ENCODE peak calls at places on chromosome 12, in four cellular contexts. N is tibial artery; O is CD4-positive, CD25-positive, alpha-beta regulatory T cell; S is Panc1. K is an unnamed sample. For H3K9me3, the result is how much of the 10 kb centered on the place peaks cover.

GRCh38 chr12:13093191-13093849 is 10.1 kb downstream of the GSG1 start:
- DNase-seq in S (no peak), N (no peak), O (no peak), K (no peak)

GRCh38 chr12:84842406-84843013 is 70.1 kb downstream of the SLC6A15 start:
- DNase-seq in S (peak), O (no peak), N (no peak), K (peak)

GRCh38 chr12:9331218-9331626 is 123.0 kb upstream of the PZP start:
- DNase-seq in S (peak), N (peak), O (peak), K (peak)

GRCh38 chr12:70364695-70365397 is 1.2 kb upstream of the KCNMB4 start:
- DNase-seq in N (no peak), S (no peak), O (no peak), K (no peak)

GRCh38 chr12:121461048-121461447 is 61.1 kb downstream of the RNF34 start:
- DNase-seq in S (no peak), O (no peak), N (no peak), K (no peak)

GRCh38 chr12:3885179-3886094 is 12.2 kb upstream of the PARP11 start:
- DNase-seq in O (peak), N (no peak), S (peak), K (peak)

GRCh38 chr12:9750276-9751203 is 10.2 kb downstream of the CD69 start:
- DNase-seq in S (no peak), N (no peak), O (peak), K (peak)

GRCh38 chr12:52063081-52063985 is 6.4 kb upstream of the ATG101 start:
- DNase-seq in N (no peak), O (no peak), S (no peak), K (no peak)

GRCh38 chr12:121061831-121062230 is 22.8 kb upstream of the OASL start:
- DNase-seq in O (no peak), S (no peak), N (no peak), K (no peak)

GRCh38 chr12:28742791-28743190 is 406.3 kb upstream of the FAR2 start:
- DNase-seq in S (no peak), N (no peak), O (no peak), K (no peak)

GRCh38 chr12:52992699-52993557 is 13.3 kb upstream of the EIF4B start:
- DNase-seq in O (no peak), S (no peak), N (no peak), K (no peak)

GRCh38 chr12:74722709-74723108 is 185.1 kb downstream of the ATXN7L3B start:
- DNase-seq in S (no peak), N (no peak), O (no peak), K (no peak)

GRCh38 chr12:120571299-120571698 is 9.9 kb downstream of the POP5 start:
- DNase-seq in O (no peak), N (no peak), S (no peak), K (no peak)

GRCh38 chr12:103520686-103521215 is 25.0 kb upstream of the C12orf42 start:
- DNase-seq in S (no peak), O (no peak), N (no peak), K (no peak)

GRCh38 chr12:89918172-89918880 is 209.7 kb upstream of the ATP2B1 start:
- DNase-seq in N (no peak), O (no peak), S (no peak), K (no peak)

GRCh38 chr12:7832059-7832696 is 40.5 kb downstream of the SLC2A14 start:
- DNase-seq in S (peak), O (no peak), N (no peak), K (peak)

GRCh38 chr12:116366456-116366776 is 88.9 kb upstream of the MED13L start:
- DNase-seq in S (no peak), O (no peak), N (no peak), K (no peak)

GRCh38 chr12:90333384-90333783 is 621.6 kb downstream of the CCER1 start:
- DNase-seq in O (no peak), S (no peak), N (no peak), K (no peak)

GRCh38 chr12:53551889-53552291 is 44.6 kb upstream of the NPFF start:
- DNase-seq in O (no peak), S (no peak), N (no peak), K (peak)

GRCh38 chr12:12696562-12697383 is 790 bp upstream of the GPR19 start:
- DNase-seq in O (peak), N (peak), S (no peak), K (peak)

GRCh38 chr12:51954465-51955361 is 3.2 kb downstream of the ACVR1B start:
- DNase-seq in N (no peak), S (no peak), O (no peak), K (no peak)

GRCh38 chr12:67431436-67432049 is 162.4 kb downstream of the CAND1 start:
- DNase-seq in N (no peak), O (no peak), S (no peak), K (no peak)

GRCh38 chr12:96073346-96074336 is 38.3 kb upstream of the LTA4H start:
- DNase-seq in O (no peak), S (no peak), N (no peak), K (no peak)

GRCh38 chr12:58916891-58917570 is 3.3 kb downstream of the LRIG3 start:
- DNase-seq in O (no peak), S (no peak), N (no peak), K (peak)

GRCh38 chr12:79183946-79184345 is 319.4 kb downstream of the SYT1 start:
- DNase-seq in N (no peak), O (no peak), S (no peak), K (no peak)

GRCh38 chr12:95118138-95118787 is 44.8 kb upstream of the NR2C1 start:
- DNase-seq in S (no peak), O (no peak), N (no peak), K (no peak)

GRCh38 chr12:123952037-123952436 is 20.6 kb downstream of the CCDC92 start:
- DNase-seq in O (no peak), N (no peak), S (no peak), K (no peak)

GRCh38 chr12:99277566-99277965 is 370.0 kb upstream of the GARIN6 start:
- DNase-seq in S (no peak), O (no peak), N (no peak), K (no peak)

GRCh38 chr12:106135781-106136180 is 3.0 kb downstream of the NUAK1 start:
- DNase-seq in N (no peak), S (no peak), O (no peak), K (no peak)

GRCh38 chr12:109844983-109845841 is 12.0 kb upstream of the TRPV4 start:
- DNase-seq in O (peak), N (peak), S (peak), K (peak)

GRCh38 chr12:19916982-19917381 is 451.4 kb upstream of the PDE3A start:
- DNase-seq in N (no peak), O (no peak), S (no peak), K (no peak)

GRCh38 chr12:24997970-24998582 is 49.2 kb upstream of the BCAT1 start:
- DNase-seq in O (no peak), S (peak), N (no peak), K (no peak)

GRCh38 chr12:5309654-5310053 is 122.3 kb upstream of the NTF3 start:
- DNase-seq in O (no peak), N (peak), S (no peak), K (no peak)

GRCh38 chr12:65252515-65252914 is 26.0 kb upstream of the MSRB3 start:
- DNase-seq in O (no peak), S (no peak), N (no peak), K (no peak)

GRCh38 chr12:124629799-124630198 is 62.4 kb upstream of the NCOR2 start:
- DNase-seq in N (no peak), S (no peak), O (no peak), K (no peak)

GRCh38 chr12:46374286-46374685 is 1.7 kb upstream of the SLC38A2 start:
- DNase-seq in N (no peak), S (no peak), O (no peak), K (no peak)

GRCh38 chr12:67783393-67783792 is 134.8 kb downstream of the DYRK2 start:
- DNase-seq in N (no peak), O (no peak), S (no peak), K (no peak)

GRCh38 chr12:32106517-32107366 is at the start of gene BICD1:
- DNase-seq in N (peak), O (peak), S (no peak), K (peak)
- H3K9me3 ChIP-seq in N (under half), O (under half), S (under half), K (under half)

DNA sequence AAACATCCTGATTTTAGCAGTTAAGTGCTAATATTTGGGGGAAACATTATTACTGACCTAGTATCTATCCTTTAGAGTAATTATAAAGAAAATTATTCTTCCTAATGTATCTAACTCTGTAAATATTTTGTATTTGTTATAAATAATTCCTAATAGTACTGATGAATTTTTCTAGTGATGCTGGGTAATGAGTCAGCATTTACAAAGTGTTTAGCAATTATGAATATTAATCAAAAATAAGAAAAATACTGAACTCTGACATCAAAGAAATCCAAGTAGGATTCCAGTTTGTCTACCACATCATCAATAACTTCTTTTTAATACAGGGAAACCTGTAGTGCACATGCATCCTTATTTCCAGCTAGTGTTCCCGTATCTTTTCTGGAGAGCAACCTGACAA is 9.0 kb downstream of the NAP1L1 start:
- DNase-seq in S (no peak), N (no peak), O (no peak), K (no peak)
- H3K9me3 ChIP-seq in S (under half), N (under half), O (under half), K (under half)

GRCh38 chr12:32052300-32052691 is 54.4 kb upstream of the BICD1 start:
- DNase-seq in N (no peak), S (no peak), O (no peak), K (no peak)

GRCh38 chr12:32049956-32050355 is 56.7 kb upstream of the BICD1 start:
- DNase-seq in S (no peak), O (no peak), N (no peak), K (no peak)

GRCh38 chr12:32048791-32049190 is 57.9 kb upstream of the BICD1 start:
- DNase-seq in S (no peak), N (no peak), O (no peak), K (no peak)

GRCh38 chr12:32051511-32052299 is 54.9 kb upstream of the BICD1 start:
- DNase-seq in N (no peak), O (no peak), S (peak), K (no peak)

DNA sequence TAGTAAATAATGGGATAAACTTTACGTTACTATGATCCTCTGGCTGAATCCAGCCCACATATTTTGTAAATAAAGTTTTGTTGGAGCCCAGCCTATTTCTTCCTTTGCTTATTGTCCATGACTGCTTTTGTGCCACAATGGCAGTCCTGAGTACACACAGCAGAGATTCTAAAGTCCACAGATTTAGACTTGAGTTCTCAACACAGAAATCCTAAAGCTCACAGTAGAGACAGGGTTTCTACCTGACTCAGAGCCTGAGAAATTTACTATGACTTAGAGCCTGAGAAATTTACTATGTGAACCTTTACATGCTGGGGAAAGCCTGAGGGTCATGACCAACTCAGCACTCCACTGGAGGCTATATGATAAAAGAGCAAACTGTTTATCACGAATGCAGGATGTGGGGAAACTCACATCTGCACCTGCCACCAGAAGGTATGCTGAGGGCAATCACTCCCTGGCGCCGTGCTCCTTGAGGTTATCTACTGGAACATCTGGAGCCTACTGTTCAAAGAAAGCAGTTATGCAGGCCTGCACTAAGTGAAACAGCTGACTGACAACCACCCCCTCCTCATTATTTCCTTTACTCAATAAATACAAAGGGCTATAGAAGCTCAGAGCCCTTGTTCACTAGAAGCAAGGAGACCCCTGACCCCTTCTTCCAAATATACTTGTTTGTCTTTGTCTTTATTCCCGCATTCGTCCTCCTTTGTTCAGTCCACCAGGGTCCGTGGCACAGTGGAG is 52.6 kb upstream of the BICD1 start:
- DNase-seq in N (no peak), O (no peak), S (no peak), K (no peak)
- H3K9me3 ChIP-seq in N (under half), O (under half), S (under half), K (under half)

DNA sequence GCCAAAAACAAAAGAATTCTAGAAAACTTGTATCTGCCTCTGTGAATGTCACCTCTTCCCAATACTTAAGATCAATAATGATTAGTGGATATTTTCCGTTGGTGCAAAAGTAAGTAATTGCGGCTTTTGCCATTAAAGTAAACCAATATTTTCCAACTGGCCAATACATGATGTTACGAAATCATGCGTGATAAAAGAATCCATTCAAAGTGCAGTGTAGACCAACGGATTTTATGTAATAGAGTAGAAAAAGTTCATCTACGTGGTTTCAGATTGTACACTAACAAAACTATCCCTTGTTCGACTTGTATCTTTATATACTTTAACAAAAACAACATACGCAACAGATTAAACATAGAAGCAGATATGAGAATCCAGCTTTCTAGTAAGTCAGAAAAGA is 626 bp upstream of the ZNF268 start:
- DNase-seq in S (no peak), O (no peak), N (no peak), K (no peak)
- H3K9me3 ChIP-seq in S (half or more), O (under half), N (under half), K (under half)

GRCh38 chr12:133038310-133038709 is 1.0 kb downstream of the ZNF84 start:
- DNase-seq in N (no peak), O (no peak), S (no peak), K (no peak)

DNA sequence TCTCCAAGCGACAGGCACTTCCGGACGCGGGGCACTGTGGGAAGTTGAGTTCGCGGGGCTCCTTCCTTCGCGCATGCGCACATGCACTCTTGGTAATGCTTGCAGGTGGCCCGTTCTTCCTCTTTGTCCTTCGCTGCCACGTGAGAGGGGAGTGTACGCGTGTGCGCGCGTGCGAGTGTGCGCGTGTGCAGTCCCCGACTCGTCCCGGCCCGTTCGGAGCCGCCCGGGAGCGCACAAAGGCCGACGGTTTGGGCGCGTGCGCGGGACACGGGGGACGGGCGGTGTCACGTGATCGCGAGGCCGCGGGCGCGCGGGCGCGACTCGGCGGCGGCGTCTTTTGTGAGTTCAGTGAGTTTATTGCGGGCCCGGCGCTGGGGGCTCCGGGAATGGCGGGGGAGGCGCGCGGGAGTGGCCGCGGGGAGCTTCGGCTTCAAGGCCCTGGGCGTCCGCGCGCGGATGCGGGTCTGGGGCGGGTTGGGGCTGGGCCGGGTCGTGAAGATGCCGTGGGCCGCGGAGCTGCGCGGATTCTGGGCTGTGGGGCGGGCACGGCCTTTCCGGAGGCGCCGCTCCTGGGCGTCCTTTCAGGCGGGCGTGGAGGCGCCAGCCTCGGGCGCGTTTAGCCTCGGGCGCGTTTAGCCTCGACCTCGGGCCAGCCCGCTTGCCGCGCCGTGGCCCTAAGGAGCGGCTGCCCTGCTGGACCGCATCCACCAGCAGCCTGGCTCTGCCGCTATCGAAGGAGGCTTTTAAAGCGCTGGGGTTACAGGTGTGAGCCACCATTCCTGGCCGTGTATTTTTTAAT is at the start of gene ZNF84:
- DNase-seq in O (peak), S (peak), N (peak), K (peak)
- H3K9me3 ChIP-seq in O (half or more), S (under half), N (under half), K (under half)

DNA sequence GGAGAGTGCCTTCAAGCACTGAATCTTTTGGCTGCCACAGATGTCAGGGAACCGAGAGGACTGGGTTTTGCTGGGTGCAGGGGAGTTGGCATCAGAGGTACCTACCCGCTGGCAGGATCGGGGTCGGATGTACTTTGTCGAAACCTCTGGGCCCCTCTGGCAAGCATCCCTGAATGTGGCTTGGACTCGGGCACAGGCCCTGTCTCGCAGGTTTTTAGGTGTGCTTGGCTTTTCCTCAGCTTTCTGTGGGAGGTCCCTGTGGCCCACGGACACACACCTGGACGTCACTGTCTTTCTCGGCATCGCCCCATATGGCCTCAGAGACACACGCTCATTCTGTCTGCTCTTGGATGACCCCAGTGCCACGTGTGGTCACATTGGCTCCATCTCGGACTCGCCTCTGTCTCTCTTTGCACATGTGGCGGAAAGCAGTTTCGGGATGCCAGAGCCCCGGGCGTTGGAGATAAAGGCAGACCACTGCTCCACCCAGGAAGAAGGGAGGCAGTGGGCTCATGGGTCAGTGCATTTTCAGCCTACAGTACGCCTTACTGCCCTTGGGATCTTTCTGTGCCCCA is 769.6 kb upstream of the ALG10B start:
- DNase-seq in N (no peak), S (no peak), O (no peak), K (no peak)
- H3K9me3 ChIP-seq in N (under half), S (under half), O (under half), K (under half)

GRCh38 chr12:38253778-38254177 is 62.8 kb upstream of the ALG10B start:
- DNase-seq in N (no peak), O (no peak), S (no peak), K (no peak)

DNA sequence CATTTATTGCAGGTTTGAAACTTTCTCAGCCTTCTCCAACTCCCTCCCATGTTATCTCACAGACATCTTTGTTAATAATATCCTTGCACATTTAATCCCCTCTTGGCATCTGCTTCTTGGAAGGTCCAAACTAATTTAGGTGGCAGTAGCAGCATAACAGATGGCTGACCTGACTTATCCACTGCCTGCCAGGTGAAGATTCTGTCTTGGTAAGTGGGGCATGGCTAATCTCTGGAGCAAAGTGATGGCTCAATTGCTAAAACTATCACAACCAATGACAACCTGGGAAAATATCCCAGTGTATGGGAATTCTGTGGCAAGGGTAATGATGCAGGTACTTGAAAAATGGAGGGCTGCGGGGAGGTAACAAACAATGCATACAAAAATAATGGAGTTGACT is 58.2 kb upstream of the ALG10B start:
- DNase-seq in O (no peak), N (no peak), S (no peak), K (no peak)
- H3K9me3 ChIP-seq in O (under half), N (under half), S (under half), K (under half)

GRCh38 chr12:93876360-93876759 is 199.2 kb downstream of the CRADD start:
- DNase-seq in N (no peak), S (no peak), O (no peak), K (no peak)

GRCh38 chr12:93880853-93881522 is 203.8 kb downstream of the CRADD start:
- DNase-seq in O (no peak), N (no peak), S (no peak), K (no peak)

GRCh38 chr12:93879476-93880376 is 202.6 kb downstream of the CRADD start:
- DNase-seq in N (no peak), S (no peak), O (no peak), K (no peak)

GRCh38 chr12:93875157-93875556 is 198.0 kb downstream of the CRADD start:
- DNase-seq in O (no peak), S (no peak), N (no peak), K (no peak)

GRCh38 chr12:93877446-93877845 is 200.3 kb downstream of the CRADD start:
- DNase-seq in O (no peak), S (no peak), N (no peak), K (no peak)
- H3K9me3 ChIP-seq in O (under half), S (under half), N (under half), K (under half)

K was measured in HAP-1.